ENCODE peak calls at places on chromosome 6, in nine cellular contexts. One of them, this sample, is unnamed.

GRCh38 chr6:43489277-43490072 is 12.1 kb downstream of the TJAP1 start:
- DNase-seq in IMR-90: no peak
- DNase-seq in upper lobe of left lung: no peak
- DNase-seq in uterus: no peak
- DNase-seq in breast epithelium: no peak
- DNase-seq in HCT116: no peak
- DNase-seq in heart left ventricle: no peak
- DNase-seq in endothelial cell of umbilical vein: no peak
- DNase-seq in stomach: no peak
- DNase-seq in this sample: no peak

GRCh38 chr6:90008908-90009501 is 114.7 kb downstream of the GJA10 start:
- DNase-seq in stomach: no peak
- DNase-seq in endothelial cell of umbilical vein: peak; percentile 86
- DNase-seq in IMR-90: peak; percentile 68
- DNase-seq in uterus: no peak
- DNase-seq in HCT116: no peak
- DNase-seq in heart left ventricle: no peak
- DNase-seq in upper lobe of left lung: no peak
- DNase-seq in breast epithelium: no peak
- DNase-seq in this sample: no peak

GRCh38 chr6:11197175-11197535 is 35.3 kb downstream of the NEDD9 start:
- DNase-seq in upper lobe of left lung: no peak
- DNase-seq in stomach: no peak
- DNase-seq in uterus: no peak
- DNase-seq in heart left ventricle: no peak
- DNase-seq in HCT116: no peak
- DNase-seq in breast epithelium: no peak
- DNase-seq in IMR-90: peak; percentile 88
- DNase-seq in endothelial cell of umbilical vein: peak; percentile 43
- DNase-seq in this sample: no peak

GRCh38 chr6:87100216-87100615 is 5.3 kb upstream of the CGA start:
- DNase-seq in IMR-90: peak; percentile 26
- DNase-seq in endothelial cell of umbilical vein: no peak
- DNase-seq in upper lobe of left lung: no peak
- DNase-seq in stomach: no peak
- DNase-seq in HCT116: no peak
- DNase-seq in uterus: no peak
- DNase-seq in heart left ventricle: no peak
- DNase-seq in breast epithelium: no peak
- DNase-seq in this sample: no peak

GRCh38 chr6:21769973-21770372 is 176.4 kb downstream of the SOX4 start:
- DNase-seq in HCT116: no peak
- DNase-seq in uterus: no peak
- DNase-seq in IMR-90: peak; percentile 59
- DNase-seq in stomach: no peak
- DNase-seq in upper lobe of left lung: no peak
- DNase-seq in heart left ventricle: no peak
- DNase-seq in endothelial cell of umbilical vein: no peak
- DNase-seq in breast epithelium: no peak
- DNase-seq in this sample: no peak

GRCh38 chr6:63510786-63511185 is 61.5 kb upstream of the LOC128125822 start:
- DNase-seq in endothelial cell of umbilical vein: no peak
- DNase-seq in heart left ventricle: no peak
- DNase-seq in HCT116: no peak
- DNase-seq in stomach: no peak
- DNase-seq in IMR-90: no peak
- DNase-seq in breast epithelium: no peak
- DNase-seq in upper lobe of left lung: no peak
- DNase-seq in uterus: no peak
- DNase-seq in this sample: no peak

GRCh38 chr6:158457616-158458278 is 102.1 kb upstream of the TMEM181 start:
- DNase-seq in upper lobe of left lung: no peak
- DNase-seq in IMR-90: peak; percentile 64
- DNase-seq in breast epithelium: no peak
- DNase-seq in endothelial cell of umbilical vein: no peak
- DNase-seq in uterus: no peak
- DNase-seq in stomach: no peak
- DNase-seq in HCT116: no peak
- DNase-seq in heart left ventricle: no peak
- DNase-seq in this sample: no peak

GRCh38 chr6:122014961-122015360 is 384.5 kb upstream of the HSF2 start:
- DNase-seq in endothelial cell of umbilical vein: no peak
- DNase-seq in heart left ventricle: no peak
- DNase-seq in breast epithelium: no peak
- DNase-seq in stomach: no peak
- DNase-seq in IMR-90: peak; percentile 90
- DNase-seq in upper lobe of left lung: no peak
- DNase-seq in uterus: no peak
- DNase-seq in HCT116: no peak
- DNase-seq in this sample: no peak

GRCh38 chr6:91376686-91377085 is 789.8 kb upstream of the MAP3K7 start:
- DNase-seq in HCT116: no peak
- DNase-seq in endothelial cell of umbilical vein: no peak
- DNase-seq in heart left ventricle: no peak
- DNase-seq in stomach: peak; percentile 44
- DNase-seq in IMR-90: no peak
- DNase-seq in breast epithelium: no peak
- DNase-seq in upper lobe of left lung: no peak
- DNase-seq in uterus: no peak
- DNase-seq in this sample: no peak

GRCh38 chr6:49987749-49988148 is 18.3 kb upstream of the DEFB113 start:
- DNase-seq in HCT116: no peak
- DNase-seq in heart left ventricle: no peak
- DNase-seq in uterus: no peak
- DNase-seq in IMR-90: no peak
- DNase-seq in upper lobe of left lung: no peak
- DNase-seq in endothelial cell of umbilical vein: no peak
- DNase-seq in stomach: no peak
- DNase-seq in breast epithelium: no peak
- DNase-seq in this sample: no peak

GRCh38 chr6:15447546-15448232 is 201.8 kb downstream of the JARID2 start:
- DNase-seq in endothelial cell of umbilical vein: no peak
- DNase-seq in breast epithelium: no peak
- DNase-seq in uterus: no peak
- DNase-seq in heart left ventricle: no peak
- DNase-seq in stomach: no peak
- DNase-seq in upper lobe of left lung: peak; percentile 17
- DNase-seq in IMR-90: no peak
- DNase-seq in HCT116: no peak
- DNase-seq in this sample: no peak

GRCh38 chr6:20400476-20401402 is 940 bp upstream of the E2F3 start:
- DNase-seq in HCT116: peak; percentile 84
- DNase-seq in stomach: no peak
- DNase-seq in breast epithelium: no peak
- DNase-seq in upper lobe of left lung: peak; percentile 38
- DNase-seq in endothelial cell of umbilical vein: peak; percentile 67
- DNase-seq in uterus: peak; percentile 24
- DNase-seq in heart left ventricle: peak; percentile 76
- DNase-seq in IMR-90: no peak
- DNase-seq in this sample: peak; percentile 46

GRCh38 chr6:47203266-47203967 is 106.3 kb downstream of the TNFRSF21 start:
- DNase-seq in stomach: no peak
- DNase-seq in endothelial cell of umbilical vein: no peak
- DNase-seq in uterus: no peak
- DNase-seq in HCT116: no peak
- DNase-seq in IMR-90: peak; percentile 13
- DNase-seq in breast epithelium: no peak
- DNase-seq in heart left ventricle: no peak
- DNase-seq in upper lobe of left lung: no peak
- DNase-seq in this sample: no peak

GRCh38 chr6:47200536-47201334 is 109.0 kb downstream of the TNFRSF21 start:
- DNase-seq in HCT116: no peak
- DNase-seq in breast epithelium: no peak
- DNase-seq in heart left ventricle: no peak
- DNase-seq in IMR-90: no peak
- DNase-seq in uterus: no peak
- DNase-seq in stomach: no peak
- DNase-seq in upper lobe of left lung: no peak
- DNase-seq in endothelial cell of umbilical vein: no peak
- DNase-seq in this sample: no peak

GRCh38 chr6:47203968-47204611 is 105.6 kb downstream of the TNFRSF21 start:
- DNase-seq in breast epithelium: no peak
- DNase-seq in stomach: no peak
- DNase-seq in upper lobe of left lung: no peak
- DNase-seq in heart left ventricle: no peak
- DNase-seq in IMR-90: no peak
- DNase-seq in endothelial cell of umbilical vein: no peak
- DNase-seq in uterus: no peak
- DNase-seq in HCT116: no peak
- DNase-seq in this sample: no peak

GRCh38 chr6:47206626-47207025 is 103.1 kb downstream of the TNFRSF21 start:
- DNase-seq in heart left ventricle: no peak
- DNase-seq in HCT116: no peak
- DNase-seq in IMR-90: peak; percentile 72
- DNase-seq in uterus: no peak
- DNase-seq in stomach: no peak
- DNase-seq in upper lobe of left lung: no peak
- DNase-seq in breast epithelium: no peak
- DNase-seq in endothelial cell of umbilical vein: no peak
- DNase-seq in this sample: no peak

DNA sequence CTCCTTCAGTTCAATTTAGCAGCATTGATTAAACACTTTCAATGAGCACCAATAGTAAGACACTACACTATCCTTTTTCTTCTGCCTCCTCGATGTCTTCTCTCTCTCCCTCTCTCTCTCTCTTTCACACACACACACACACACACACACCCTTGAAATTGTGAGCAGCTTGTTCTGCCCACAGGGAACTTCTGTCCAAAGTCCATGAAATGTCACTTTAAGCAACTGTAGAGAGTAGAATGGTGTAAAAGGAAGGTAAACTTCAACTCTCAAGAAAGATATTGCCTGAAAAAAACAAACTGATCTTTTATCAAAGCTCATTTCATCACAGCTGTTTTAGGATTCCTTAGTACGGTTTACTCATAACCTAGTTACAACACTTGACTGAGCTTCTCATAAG is 107.1 kb downstream of the TNFRSF21 start:
- DNase-seq in breast epithelium: no peak
- DNase-seq in IMR-90: no peak
- DNase-seq in uterus: no peak
- DNase-seq in HCT116: no peak
- DNase-seq in upper lobe of left lung: no peak
- DNase-seq in stomach: no peak
- DNase-seq in heart left ventricle: no peak
- DNase-seq in endothelial cell of umbilical vein: no peak
- DNase-seq in this sample: no peak
- TF ChIP-seq POLR2A in breast epithelium: no peak
- TF ChIP-seq POLR2A in IMR-90: no peak
- TF ChIP-seq POLR2A in uterus: no peak
- TF ChIP-seq POLR2A in HCT116: no peak
- TF ChIP-seq POLR2A in upper lobe of left lung: no peak
- TF ChIP-seq POLR2A in stomach: no peak
- TF ChIP-seq POLR2A in heart left ventricle: no peak
- TF ChIP-seq POLR2A in endothelial cell of umbilical vein: no peak
- TF ChIP-seq POLR2A in this sample: no peak

GRCh38 chr6:29887819-29888581 is 54.3 kb upstream of the HLA-A start:
- DNase-seq in heart left ventricle: peak; percentile 85
- DNase-seq in upper lobe of left lung: peak; percentile 96
- DNase-seq in HCT116: peak; percentile 18
- DNase-seq in uterus: peak; percentile 85
- DNase-seq in endothelial cell of umbilical vein: peak; percentile 10
- DNase-seq in stomach: peak; percentile 92
- DNase-seq in breast epithelium: no peak
- DNase-seq in IMR-90: peak; percentile 11
- DNase-seq in this sample: peak; percentile 22
- TF ChIP-seq POLR2A in heart left ventricle: no peak
- TF ChIP-seq POLR2A in upper lobe of left lung: no peak
- TF ChIP-seq POLR2A in HCT116: peak; percentile 16
- TF ChIP-seq POLR2A in uterus: no peak
- TF ChIP-seq POLR2A in endothelial cell of umbilical vein: no peak
- TF ChIP-seq POLR2A in stomach: no peak
- TF ChIP-seq POLR2A in breast epithelium: no peak
- TF ChIP-seq POLR2A in IMR-90: no peak
- TF ChIP-seq POLR2A in this sample: peak; percentile 8

GRCh38 chr6:62283359-62283758 is 2.7 kb downstream of the KHDRBS2 start:
- DNase-seq in IMR-90: no peak
- DNase-seq in uterus: no peak
- DNase-seq in upper lobe of left lung: no peak
- DNase-seq in HCT116: no peak
- DNase-seq in breast epithelium: no peak
- DNase-seq in heart left ventricle: no peak
- DNase-seq in stomach: no peak
- DNase-seq in endothelial cell of umbilical vein: no peak
- DNase-seq in this sample: no peak
- TF ChIP-seq POLR2A in IMR-90: no peak
- TF ChIP-seq POLR2A in uterus: no peak
- TF ChIP-seq POLR2A in upper lobe of left lung: no peak
- TF ChIP-seq POLR2A in HCT116: no peak
- TF ChIP-seq POLR2A in breast epithelium: no peak
- TF ChIP-seq POLR2A in heart left ventricle: no peak
- TF ChIP-seq POLR2A in stomach: no peak
- TF ChIP-seq POLR2A in endothelial cell of umbilical vein: no peak
- TF ChIP-seq POLR2A in this sample: no peak

GRCh38 chr6:136822051-136822378 is 377 bp upstream of the PEX7 start:
- DNase-seq in heart left ventricle: peak; percentile 29
- DNase-seq in uterus: no peak
- DNase-seq in stomach: no peak
- DNase-seq in breast epithelium: no peak
- DNase-seq in upper lobe of left lung: no peak
- DNase-seq in HCT116: no peak
- DNase-seq in IMR-90: peak; percentile 62
- DNase-seq in endothelial cell of umbilical vein: no peak
- DNase-seq in this sample: no peak

GRCh38 chr6:136826216-136826615 is 3.8 kb downstream of the PEX7 start:
- DNase-seq in HCT116: no peak
- DNase-seq in heart left ventricle: peak; percentile 56
- DNase-seq in endothelial cell of umbilical vein: no peak
- DNase-seq in upper lobe of left lung: no peak
- DNase-seq in stomach: no peak
- DNase-seq in uterus: no peak
- DNase-seq in IMR-90: no peak
- DNase-seq in breast epithelium: no peak
- DNase-seq in this sample: no peak

GRCh38 chr6:136822379-136823127 is at the start of gene PEX7:
- DNase-seq in IMR-90: peak; percentile 91
- DNase-seq in upper lobe of left lung: peak; percentile 96
- DNase-seq in uterus: peak; percentile 89
- DNase-seq in heart left ventricle: peak; percentile 95
- DNase-seq in stomach: peak; percentile 93
- DNase-seq in endothelial cell of umbilical vein: peak; percentile 92
- DNase-seq in HCT116: peak; percentile 76
- DNase-seq in breast epithelium: peak; percentile 84
- DNase-seq in this sample: peak; percentile 59

GRCh38 chr6:136820541-136820940 is 1.9 kb upstream of the PEX7 start:
- DNase-seq in breast epithelium: no peak
- DNase-seq in endothelial cell of umbilical vein: no peak
- DNase-seq in heart left ventricle: no peak
- DNase-seq in IMR-90: no peak
- DNase-seq in HCT116: no peak
- DNase-seq in stomach: no peak
- DNase-seq in upper lobe of left lung: no peak
- DNase-seq in uterus: no peak
- DNase-seq in this sample: no peak

DNA sequence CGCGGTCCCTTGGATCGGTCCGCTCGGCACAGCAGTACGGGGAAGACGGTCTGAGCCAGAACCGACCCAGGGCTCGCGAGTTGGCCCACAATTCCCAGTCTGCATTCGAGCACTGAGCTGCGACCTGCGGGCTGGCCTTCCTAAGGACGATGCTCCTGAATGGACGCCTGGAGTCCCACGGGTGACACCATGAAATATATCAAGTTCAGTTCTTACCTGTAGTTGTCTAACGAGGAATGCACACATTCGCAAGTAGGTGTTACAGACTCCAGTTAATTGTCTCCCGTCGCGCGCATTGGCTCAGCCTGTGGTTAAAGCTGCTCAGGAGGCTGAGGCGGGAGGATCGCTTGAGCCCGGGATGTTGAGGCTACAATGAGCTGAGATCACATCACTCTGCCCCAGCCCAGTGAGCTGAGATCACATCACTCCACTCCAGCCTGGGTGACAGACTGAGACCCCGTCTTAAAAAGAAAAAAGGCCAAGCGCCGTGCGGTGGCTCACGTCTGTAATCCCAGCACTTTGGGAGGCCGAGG is 802 bp downstream of the PEX7 start:
- DNase-seq in heart left ventricle: no peak
- DNase-seq in upper lobe of left lung: peak; percentile 10
- DNase-seq in stomach: no peak
- DNase-seq in HCT116: no peak
- DNase-seq in breast epithelium: no peak
- DNase-seq in IMR-90: no peak
- DNase-seq in uterus: no peak
- DNase-seq in endothelial cell of umbilical vein: no peak
- DNase-seq in this sample: no peak
- TF ChIP-seq POLR2A in heart left ventricle: no peak
- TF ChIP-seq POLR2A in upper lobe of left lung: no peak
- TF ChIP-seq POLR2A in stomach: no peak
- TF ChIP-seq POLR2A in HCT116: no peak
- TF ChIP-seq POLR2A in breast epithelium: no peak
- TF ChIP-seq POLR2A in IMR-90: no peak
- TF ChIP-seq POLR2A in uterus: no peak
- TF ChIP-seq POLR2A in endothelial cell of umbilical vein: no peak
- TF ChIP-seq POLR2A in this sample: no peak

This sample was measured in H54.